ENCODE peak calls at places on chromosomes 7 and 10, in six cellular contexts. B is HCT116, T is SK-N-SH, X is H1, A is K562, V is HepG2. K is an unnamed sample.
A peak's percentile ranks its signal among the peaks of the same experiment; 100 is the strongest.

GRCh38 chr10:14554091-14554842 is 220.4 kb downstream of the FAM107B start:
- DNase-seq in B (peak; percentile 27), A (no peak), T (no peak), V (no peak), X (no peak), K (no peak)

GRCh38 chr10:63206997-63207952 is 74.1 kb downstream of the NRBF2 start:
- DNase-seq in A (no peak), V (no peak), X (no peak), B (no peak), T (peak; percentile 15), K (no peak)

GRCh38 chr10:123786306-123786705 is 105.3 kb downstream of the CPXM2 start:
- DNase-seq in A (no peak), T (no peak), B (no peak), X (no peak), V (no peak), K (no peak)

GRCh38 chr10:36606234-36606839 is 519.1 kb upstream of the ANKRD30A start:
- DNase-seq in B (no peak), T (no peak), X (no peak), A (no peak), V (no peak), K (no peak)

GRCh38 chr7:1847260-1848001 is 177.4 kb downstream of the ELFN1 start:
- DNase-seq in A (no peak), T (no peak), X (no peak), V (no peak), B (no peak), K (no peak)

GRCh38 chr10:34319197-34319846 is 495.8 kb downstream of the PARD3 start:
- DNase-seq in V (peak; percentile 64), A (no peak), B (peak; percentile 10), T (peak; percentile 9), X (no peak), K (peak; percentile 46)

GRCh38 chr10:133359554-133359971 is 1.7 kb upstream of the FUOM start:
- DNase-seq in T (peak; percentile 59), X (no peak), B (no peak), V (peak; percentile 76), A (peak; percentile 35), K (no peak)

GRCh38 chr7:18221377-18222290 is 194.0 kb upstream of the PRPS1L1 start:
- DNase-seq in V (no peak), T (no peak), X (no peak), B (no peak), A (no peak), K (no peak)

GRCh38 chr7:43583424-43584199 is 704 bp downstream of the STK17A start:
- DNase-seq in B (no peak), A (no peak), V (peak; percentile 25), T (peak; percentile 76), X (no peak), K (no peak)

GRCh38 chr7:148973256-148973655 is 55.0 kb downstream of the PDIA4 start:
- DNase-seq in V (no peak), X (no peak), A (no peak), B (no peak), T (no peak), K (no peak)

GRCh38 chr7:105530546-105530945 is 1.5 kb upstream of the RINT1 start:
- DNase-seq in T (no peak), B (no peak), V (no peak), A (no peak), X (no peak), K (no peak)

GRCh38 chr10:110661292-110661691 is 17.2 kb downstream of the RBM20 start:
- DNase-seq in T (no peak), X (no peak), B (no peak), A (no peak), V (no peak), K (no peak)

GRCh38 chr7:101075646-101076045 is 9.6 kb upstream of the TRIM56 start:
- DNase-seq in X (no peak), A (no peak), B (no peak), V (no peak), T (no peak), K (no peak)

GRCh38 chr7:40008218-40008815 is 58.3 kb downstream of the CDK13 start:
- DNase-seq in B (no peak), A (no peak), X (no peak), V (no peak), T (no peak), K (no peak)

GRCh38 chr7:3200504-3200903 is 100.5 kb upstream of the SDK1 start:
- DNase-seq in B (peak; percentile 12), V (peak; percentile 65), T (peak; percentile 53), X (peak; percentile 41), A (no peak), K (peak; percentile 75)

GRCh38 chr7:30240401-30240800 is 44.0 kb upstream of the ZNRF2 start:
- DNase-seq in T (no peak), X (no peak), A (no peak), V (no peak), B (no peak), K (no peak)

GRCh38 chr7:129376076-129376777 is 58.0 kb upstream of the STRIP2 start:
- DNase-seq in X (no peak), V (peak; percentile 30), T (peak; percentile 52), B (peak; percentile 32), A (peak; percentile 71), K (peak; percentile 41)

GRCh38 chr7:110774066-110774465 is 316.9 kb upstream of the LRRN3 start:
- DNase-seq in A (no peak), V (no peak), T (no peak), X (no peak), B (no peak), K (peak; percentile 65)

GRCh38 chr7:85851571-85852193 is 664.8 kb upstream of the SEMA3D start:
- DNase-seq in X (no peak), V (peak; percentile 16), B (peak; percentile 34), T (peak; percentile 31), A (no peak), K (peak; percentile 13)

GRCh38 chr7:132255898-132256297 is 320.4 kb downstream of the PLXNA4 start:
- DNase-seq in B (no peak), X (no peak), V (peak; percentile 20), A (no peak), T (peak; percentile 63), K (no peak)

GRCh38 chr10:29481906-29482440 is 152.8 kb downstream of the SVIL start:
- DNase-seq in B (no peak), X (no peak), A (no peak), V (peak; percentile 62), T (no peak), K (no peak)

GRCh38 chr10:29482591-29483421 is 152.0 kb downstream of the SVIL start:
- DNase-seq in X (no peak), T (peak; percentile 59), A (no peak), V (peak; percentile 24), B (no peak), K (no peak)

GRCh38 chr10:29486466-29486865 is 148.3 kb downstream of the SVIL start:
- DNase-seq in V (no peak), A (no peak), X (no peak), T (no peak), B (no peak), K (no peak)
- TF ChIP-seq JUND in V (no peak), A (no peak), X (no peak), T (no peak), B (no peak), K (no peak)

DNA sequence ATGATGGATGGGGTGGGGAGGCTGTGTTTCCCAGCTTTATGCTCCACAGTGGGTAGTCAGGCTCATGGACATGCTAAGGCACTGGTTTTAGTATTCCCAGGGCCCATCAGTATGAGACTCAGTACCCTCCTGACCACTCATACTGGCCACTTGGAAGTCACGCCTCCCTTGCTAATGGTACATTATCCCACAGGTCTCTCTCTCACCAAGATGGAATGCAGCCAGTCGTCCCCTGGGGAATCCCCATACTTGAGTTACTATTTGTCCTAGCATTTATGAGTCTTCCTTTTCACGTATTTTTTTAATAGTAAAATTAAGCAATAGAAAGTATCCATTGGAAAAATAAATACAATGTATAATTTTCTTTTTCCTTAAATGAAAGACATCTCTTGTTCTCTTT is 80.6 kb upstream of the TBX20 start:
- DNase-seq in T (no peak), A (no peak), B (no peak), V (no peak), X (no peak), K (no peak)
- TF ChIP-seq JUND in T (no peak), A (no peak), B (no peak), V (no peak), X (no peak), K (no peak)

DNA sequence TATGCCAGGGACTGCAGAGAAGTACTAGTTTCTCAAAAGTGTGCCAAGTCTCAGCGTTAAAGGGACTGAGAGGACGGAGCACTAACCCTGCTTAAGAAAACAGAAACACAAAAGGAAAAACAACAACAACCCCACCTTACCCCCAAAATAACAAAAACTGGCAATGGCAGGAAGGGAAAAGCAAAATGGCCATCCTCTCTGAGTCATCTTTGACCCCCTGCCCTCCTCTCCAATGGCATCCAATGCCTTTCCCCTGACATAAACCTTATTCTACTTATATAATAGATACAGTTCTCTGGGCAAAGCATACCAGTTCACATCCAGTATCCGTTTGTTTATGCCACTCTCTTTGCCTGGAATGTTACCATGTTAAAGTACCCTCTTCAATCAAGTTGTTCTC is 1.6 kb downstream of the POLR1F start:
- DNase-seq in T (no peak), V (peak; percentile 27), A (peak; percentile 12), B (no peak), X (no peak), K (no peak)
- TF ChIP-seq JUND in T (no peak), V (no peak), A (no peak), B (no peak), X (no peak), K (no peak)

GRCh38 chr7:38451840-38452239 is 178.4 kb upstream of the TARP start:
- DNase-seq in A (no peak), V (peak; percentile 1), T (peak; percentile 36), X (no peak), B (peak; percentile 10), K (peak; percentile 38)
- TF ChIP-seq JUND in A (no peak), V (no peak), T (no peak), X (no peak), B (no peak), K (no peak)

GRCh38 chr7:135801045-135801693 is 52.6 kb upstream of the FAM180A start:
- DNase-seq in A (peak; percentile 74), B (peak; percentile 58), V (peak; percentile 65), X (no peak), T (peak; percentile 73), K (peak; percentile 28)
- TF ChIP-seq JUND in A (no peak), B (no peak), V (no peak), X (no peak), T (no peak), K (no peak)

DNA sequence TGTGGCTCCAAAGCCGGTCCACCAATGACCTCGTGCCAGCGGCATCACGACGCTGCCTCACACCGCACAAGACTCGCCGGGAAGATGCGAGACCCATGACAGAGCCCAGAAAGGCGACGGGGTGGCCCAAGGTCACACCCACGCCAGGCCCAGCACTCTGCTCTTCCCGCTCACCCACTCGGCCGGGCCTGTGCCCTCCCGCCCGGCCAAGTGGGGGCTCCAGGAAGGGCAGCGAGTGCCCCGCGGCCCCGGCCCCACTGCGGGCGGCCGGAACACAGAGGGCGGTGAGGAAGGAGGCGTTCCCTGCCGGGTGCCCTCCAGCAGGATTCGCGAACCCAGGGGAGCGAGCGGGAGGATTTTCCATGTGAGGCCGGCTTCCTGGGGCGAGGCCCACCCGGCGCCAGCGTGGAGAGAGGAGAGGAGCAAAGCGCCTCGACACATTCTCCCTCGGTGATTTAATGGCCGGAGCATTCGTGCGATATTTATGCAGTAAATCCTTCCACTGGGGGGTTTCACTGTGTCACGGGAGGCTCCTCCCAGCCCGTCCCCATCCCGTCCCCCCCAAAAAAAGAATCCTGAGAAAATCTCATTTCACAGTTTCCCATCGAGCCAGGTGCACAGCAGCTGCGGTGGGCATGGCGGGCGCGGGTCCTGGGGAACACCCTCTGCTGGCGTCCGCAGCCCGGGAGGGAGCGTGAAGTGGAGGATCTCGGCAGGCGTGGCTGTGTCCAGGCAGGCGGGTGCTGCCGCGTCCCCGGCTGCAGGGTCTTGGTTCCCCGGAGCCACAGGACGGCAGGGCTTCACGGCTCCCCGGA is 56.1 kb downstream of the PDGFA start:
- DNase-seq in X (no peak), T (no peak), B (no peak), V (no peak), A (no peak), K (no peak)
- TF ChIP-seq JUND in X (no peak), T (no peak), B (no peak), V (no peak), A (no peak), K (no peak)